ENCODE peak calls at places on chromosome 3, in eight cellular contexts. W is GM23338, F is Panc1, H is HCT116, U is K562, Y is GM12878, P is upper lobe of left lung, R is HepG2. K is an unnamed sample.
A peak's percentile ranks its signal among the peaks of the same experiment; 100 is the strongest.

GRCh38 chr3:154931484-154931883 is 148.6 kb upstream of the MME start:
- ATAC-seq in W (no peak), F (no peak), H (no peak), U (no peak), Y (no peak), P (peak; percentile 85), R (no peak), K (peak; percentile 69)

GRCh38 chr3:113560265-113560664 is 27.9 kb downstream of the SIDT1 start:
- ATAC-seq in W (no peak), F (no peak), H (no peak), U (no peak), Y (no peak), P (no peak), R (no peak), K (no peak)

GRCh38 chr3:46926871-46927717 is 49.5 kb downstream of the CCDC12 start:
- ATAC-seq in W (no peak), F (no peak), H (no peak), U (no peak), Y (peak; percentile 82), P (peak; percentile 42), R (no peak), K (no peak)

GRCh38 chr3:66763294-66763693 is 234.8 kb upstream of the KBTBD8 start:
- ATAC-seq in W (no peak), F (no peak), H (no peak), U (no peak), Y (no peak), P (peak; percentile 12), R (no peak), K (peak; percentile 88)

GRCh38 chr3:160675566-160676124 is 1.3 kb upstream of the ARL14 start:
- ATAC-seq in W (no peak), F (no peak), H (no peak), U (no peak), Y (no peak), P (no peak), R (no peak), K (no peak)

GRCh38 chr3:64122476-64122875 is 99.2 kb upstream of the PSMD6 start:
- ATAC-seq in W (no peak), F (no peak), H (no peak), U (no peak), Y (no peak), P (no peak), R (no peak), K (peak; percentile 34)

GRCh38 chr3:66039590-66039887 is 821 bp upstream of the MAGI1 start:
- ATAC-seq in W (peak; percentile 16), F (peak; percentile 11), H (peak; percentile 20), U (peak; percentile 10), Y (no peak), P (peak; percentile 18), R (peak; percentile 40), K (peak; percentile 0)

GRCh38 chr3:53194218-53195065 is 33.4 kb downstream of the PRKCD start:
- ATAC-seq in W (peak; percentile 45), F (no peak), H (no peak), U (no peak), Y (no peak), P (peak; percentile 5), R (no peak), K (peak; percentile 40)

GRCh38 chr3:151204530-151205401 is 1.8 kb upstream of the GPR171 start:
- ATAC-seq in W (no peak), F (no peak), H (no peak), U (no peak), Y (peak; percentile 20), P (no peak), R (no peak), K (no peak)

GRCh38 chr3:37520802-37521350 is 340.8 kb upstream of the CTDSPL start:
- ATAC-seq in W (no peak), F (no peak), H (no peak), U (no peak), Y (no peak), P (peak; percentile 77), R (no peak), K (no peak)

GRCh38 chr3:193788189-193788946 is 195.4 kb downstream of the OPA1 start:
- ATAC-seq in W (peak; percentile 97), F (peak; percentile 95), H (peak; percentile 93), U (peak; percentile 99), Y (peak; percentile 98), P (peak; percentile 83), R (peak; percentile 98), K (peak; percentile 81)

DNA sequence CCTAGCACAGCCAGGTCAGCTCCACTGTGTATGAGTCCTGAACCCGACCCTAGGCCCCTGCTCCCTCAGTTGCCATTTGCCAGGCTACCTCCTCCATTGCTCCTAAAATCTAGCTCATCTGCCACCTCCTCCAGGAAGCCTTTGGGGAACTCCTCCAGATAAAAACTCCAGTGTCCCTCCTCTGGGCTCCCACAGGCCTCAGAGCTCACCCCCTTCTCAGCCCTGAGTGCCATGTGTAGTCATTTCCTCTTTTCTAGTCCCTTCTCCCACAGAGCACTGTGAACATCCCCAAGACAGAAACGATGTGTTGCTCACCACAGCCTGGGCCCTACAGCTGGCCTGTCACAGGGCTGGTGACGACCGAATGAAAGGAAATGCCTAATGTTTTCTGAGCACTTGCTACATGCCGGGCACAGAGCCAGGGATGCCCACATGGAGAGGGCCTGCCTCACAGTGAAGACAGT is 61.0 kb downstream of the IQSEC1 start:
- ATAC-seq in W (no peak), F (no peak), H (no peak), U (peak; percentile 3), Y (peak; percentile 58), P (peak; percentile 79), R (no peak), K (peak; percentile 75)
- TF ChIP-seq POLR2AphosphoS5 in W (no peak), F (no peak), H (no peak), U (no peak), Y (peak; percentile 72), P (peak; percentile 82), R (no peak), K (no peak)

GRCh38 chr3:100710355-100711198 is 1.3 kb downstream of the TFG start:
- ATAC-seq in W (peak; percentile 46), F (peak; percentile 32), H (peak; percentile 39), U (peak; percentile 74), Y (peak; percentile 62), P (peak; percentile 30), R (peak; percentile 19), K (no peak)
- TF ChIP-seq CTCF in W (peak; percentile 33), F (peak; percentile 47), H (peak; percentile 45), U (peak; percentile 40), Y (peak; percentile 26), P (no peak), R (peak; percentile 5), K (no peak)

GRCh38 chr3:29695201-29695904 is 414.5 kb downstream of the RBMS3 start:
- ATAC-seq in W (no peak), F (no peak), H (no peak), U (no peak), Y (no peak), P (peak; percentile 84), R (no peak), K (peak; percentile 82)

GRCh38 chr3:29694331-29694730 is 413.5 kb downstream of the RBMS3 start:
- ATAC-seq in W (peak; percentile 24), F (peak; percentile 38), H (peak; percentile 59), U (no peak), Y (no peak), P (no peak), R (no peak), K (no peak)

GRCh38 chr3:29695905-29696238 is 415.0 kb downstream of the RBMS3 start:
- ATAC-seq in W (no peak), F (no peak), H (no peak), U (no peak), Y (no peak), P (peak; percentile 28), R (no peak), K (peak; percentile 64)

GRCh38 chr3:29694783-29695182 is 413.9 kb downstream of the RBMS3 start:
- ATAC-seq in W (peak; percentile 61), F (peak; percentile 93), H (peak; percentile 90), U (no peak), Y (no peak), P (peak; percentile 91), R (no peak), K (peak; percentile 79)

DNA sequence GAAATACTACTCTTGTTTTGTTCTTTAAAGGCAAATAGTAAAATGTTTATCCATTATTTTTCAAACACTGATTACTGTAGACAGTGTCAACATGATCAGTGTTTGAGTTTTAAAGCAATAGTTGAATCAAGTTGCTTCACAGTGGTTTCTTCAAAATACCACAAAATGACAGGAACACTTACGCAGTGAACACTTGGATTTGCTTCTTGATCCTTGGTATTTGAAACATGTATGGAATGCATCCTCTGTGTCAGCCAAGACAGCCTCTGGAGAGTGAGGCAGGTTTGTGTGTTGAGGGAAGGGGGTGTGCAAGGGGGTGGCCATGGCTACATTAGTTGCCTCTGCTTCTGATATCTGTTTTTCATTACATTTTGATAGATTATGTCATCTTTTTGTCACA is 413.0 kb downstream of the RBMS3 start:
- ATAC-seq in W (peak; percentile 99), F (peak; percentile 94), H (peak; percentile 84), U (no peak), Y (no peak), P (peak; percentile 70), R (no peak), K (peak; percentile 48)
- TF ChIP-seq POLR2AphosphoS5 in W (no peak), F (no peak), H (no peak), U (no peak), Y (no peak), P (no peak), R (no peak), K (peak; percentile 40)

GRCh38 chr3:127105587-127105986 is 87.3 kb upstream of the PRR23E start:
- ATAC-seq in W (peak; percentile 67), F (no peak), H (no peak), U (peak; percentile 66), Y (no peak), P (no peak), R (peak; percentile 83), K (no peak)
- TF ChIP-seq CTCF in W (no peak), F (no peak), H (no peak), U (peak; percentile 3), Y (no peak), P (no peak), R (no peak), K (no peak)

DNA sequence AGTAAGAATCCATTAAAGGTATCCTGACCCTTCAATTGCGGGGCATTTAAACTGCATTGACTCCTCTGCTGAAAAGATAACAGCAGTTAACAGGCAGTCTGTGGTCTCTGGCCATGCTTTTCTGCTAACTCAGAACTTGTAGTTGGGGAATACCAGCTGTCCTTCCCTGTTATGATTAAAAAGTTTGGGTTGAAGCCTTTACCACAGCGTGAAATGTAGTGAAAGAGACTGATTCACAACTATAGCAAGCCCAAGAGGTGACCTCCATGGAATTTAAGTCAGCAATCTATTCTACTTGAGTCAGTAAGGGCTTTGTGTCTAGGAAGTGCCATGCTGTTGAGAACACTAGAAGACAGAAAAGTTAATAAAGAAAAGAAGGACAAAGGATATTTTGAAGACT is 1037.3 kb downstream of the SI start:
- ATAC-seq in W (no peak), F (no peak), H (no peak), U (no peak), Y (no peak), P (no peak), R (no peak), K (no peak)
- TF ChIP-seq POLR2AphosphoS5 in W (no peak), F (no peak), H (no peak), U (no peak), Y (no peak), P (no peak), R (no peak), K (no peak)